ENCODE peak calls at places on chromosome X, in nine cellular contexts. One of them, this sample, is unnamed. For H3K27me3, the result is how much of the 10 kb centered on the place peaks cover.

GRCh38 chrX:141278306-141278705 is 36.0 kb upstream of the SPANXC start:
- DNase-seq in MG63: no peak
- DNase-seq in tibial nerve: no peak
- DNase-seq in Panc1: no peak
- DNase-seq in neural progenitor cell: peak
- DNase-seq in GM06990: no peak
- DNase-seq in uterus: no peak
- DNase-seq in transverse colon: no peak
- DNase-seq in GM23338: peak
- DNase-seq in this sample: no peak

GRCh38 chrX:65697915-65698796 is 30.7 kb downstream of the MSN start:
- DNase-seq in neural progenitor cell: no peak
- DNase-seq in MG63: no peak
- DNase-seq in Panc1: no peak
- DNase-seq in GM06990: peak
- DNase-seq in uterus: no peak
- DNase-seq in GM23338: peak
- DNase-seq in transverse colon: peak
- DNase-seq in tibial nerve: peak
- DNase-seq in this sample: no peak

GRCh38 chrX:71859637-71860036 is 51.0 kb upstream of the NHSL2 start:
- DNase-seq in GM23338: peak
- DNase-seq in tibial nerve: no peak
- DNase-seq in Panc1: peak
- DNase-seq in neural progenitor cell: peak
- DNase-seq in GM06990: no peak
- DNase-seq in MG63: no peak
- DNase-seq in uterus: no peak
- DNase-seq in transverse colon: no peak
- DNase-seq in this sample: no peak

GRCh38 chrX:109783712-109784109 is 50.7 kb upstream of the ACSL4 start:
- DNase-seq in GM23338: no peak
- DNase-seq in transverse colon: no peak
- DNase-seq in neural progenitor cell: no peak
- DNase-seq in MG63: no peak
- DNase-seq in uterus: no peak
- DNase-seq in GM06990: no peak
- DNase-seq in Panc1: no peak
- DNase-seq in tibial nerve: no peak
- DNase-seq in this sample: no peak

GRCh38 chrX:3219667-3220066 is 126.8 kb downstream of the MXRA5 start:
- DNase-seq in Panc1: no peak
- DNase-seq in GM23338: no peak
- DNase-seq in transverse colon: no peak
- DNase-seq in MG63: no peak
- DNase-seq in neural progenitor cell: no peak
- DNase-seq in GM06990: no peak
- DNase-seq in tibial nerve: no peak
- DNase-seq in uterus: no peak
- DNase-seq in this sample: no peak

GRCh38 chrX:70508296-70508911 is 63.8 kb downstream of the DLG3 start:
- DNase-seq in Panc1: no peak
- DNase-seq in uterus: no peak
- DNase-seq in GM23338: no peak
- DNase-seq in neural progenitor cell: peak
- DNase-seq in transverse colon: no peak
- DNase-seq in tibial nerve: no peak
- DNase-seq in MG63: peak
- DNase-seq in GM06990: no peak
- DNase-seq in this sample: no peak

GRCh38 chrX:6120329-6120728 is 108.3 kb downstream of the NLGN4X start:
- DNase-seq in tibial nerve: no peak
- DNase-seq in GM23338: no peak
- DNase-seq in neural progenitor cell: peak
- DNase-seq in Panc1: no peak
- DNase-seq in uterus: no peak
- DNase-seq in GM06990: no peak
- DNase-seq in MG63: no peak
- DNase-seq in transverse colon: no peak
- DNase-seq in this sample: no peak

GRCh38 chrX:69103539-69103938 is 61.7 kb downstream of the PJA1 start:
- DNase-seq in neural progenitor cell: no peak
- DNase-seq in tibial nerve: no peak
- DNase-seq in uterus: no peak
- DNase-seq in MG63: no peak
- DNase-seq in GM23338: no peak
- DNase-seq in GM06990: no peak
- DNase-seq in transverse colon: no peak
- DNase-seq in Panc1: no peak
- DNase-seq in this sample: no peak

GRCh38 chrX:51336584-51336983 is 4.0 kb downstream of the NUDT10 start:
- DNase-seq in Panc1: no peak
- DNase-seq in uterus: no peak
- DNase-seq in GM23338: peak
- DNase-seq in GM06990: peak
- DNase-seq in neural progenitor cell: peak
- DNase-seq in MG63: no peak
- DNase-seq in transverse colon: no peak
- DNase-seq in tibial nerve: no peak
- DNase-seq in this sample: no peak

GRCh38 chrX:29890004-29890403 is 325.4 kb upstream of the MAGEB2 start:
- DNase-seq in tibial nerve: no peak
- DNase-seq in neural progenitor cell: peak
- DNase-seq in MG63: no peak
- DNase-seq in uterus: no peak
- DNase-seq in transverse colon: no peak
- DNase-seq in GM23338: no peak
- DNase-seq in Panc1: no peak
- DNase-seq in GM06990: no peak
- DNase-seq in this sample: no peak

GRCh38 chrX:22025751-22026150 is 6.4 kb upstream of the PHEX start:
- DNase-seq in tibial nerve: no peak
- DNase-seq in Panc1: no peak
- DNase-seq in MG63: no peak
- DNase-seq in transverse colon: no peak
- DNase-seq in GM23338: no peak
- DNase-seq in GM06990: no peak
- DNase-seq in uterus: no peak
- DNase-seq in neural progenitor cell: no peak
- DNase-seq in this sample: no peak

GRCh38 chrX:111386884-111387283 is 25.1 kb downstream of the DCX start:
- DNase-seq in GM06990: no peak
- DNase-seq in Panc1: no peak
- DNase-seq in GM23338: no peak
- DNase-seq in neural progenitor cell: no peak
- DNase-seq in MG63: no peak
- DNase-seq in tibial nerve: no peak
- DNase-seq in uterus: no peak
- DNase-seq in transverse colon: no peak
- DNase-seq in this sample: no peak

GRCh38 chrX:17266171-17266570 is 108.8 kb upstream of the NHS start:
- DNase-seq in uterus: no peak
- DNase-seq in GM23338: no peak
- DNase-seq in MG63: no peak
- DNase-seq in neural progenitor cell: no peak
- DNase-seq in Panc1: no peak
- DNase-seq in GM06990: no peak
- DNase-seq in transverse colon: no peak
- DNase-seq in tibial nerve: no peak
- DNase-seq in this sample: no peak

GRCh38 chrX:77160301-77160700 is 286.9 kb upstream of the FGF16 start:
- DNase-seq in neural progenitor cell: peak
- DNase-seq in MG63: no peak
- DNase-seq in GM23338: peak
- DNase-seq in tibial nerve: no peak
- DNase-seq in transverse colon: no peak
- DNase-seq in GM06990: peak
- DNase-seq in Panc1: no peak
- DNase-seq in uterus: no peak
- DNase-seq in this sample: no peak

DNA sequence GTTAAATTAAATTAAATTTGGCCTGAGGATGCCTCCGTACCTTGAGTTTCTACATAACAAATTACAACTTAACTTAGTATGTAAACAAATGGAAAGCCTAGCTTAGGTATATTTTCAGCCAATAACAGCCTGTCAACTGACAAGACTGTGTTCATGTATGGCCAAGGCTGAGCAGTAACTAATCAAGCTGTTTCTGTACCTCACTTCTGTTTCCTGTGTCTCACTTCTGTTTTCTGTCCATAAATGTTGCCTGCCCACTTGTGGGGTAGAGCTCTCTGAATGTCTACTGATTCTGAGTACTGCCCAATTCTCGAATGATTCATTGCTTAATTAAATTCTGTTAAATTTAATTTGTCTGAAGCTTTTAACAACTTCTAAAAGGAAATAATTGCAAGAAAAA is 445.2 kb downstream of the PCDH11X start:
- DNase-seq in MG63: no peak
- DNase-seq in neural progenitor cell: no peak
- DNase-seq in transverse colon: no peak
- DNase-seq in GM23338: no peak
- DNase-seq in uterus: no peak
- DNase-seq in Panc1: no peak
- DNase-seq in GM06990: no peak
- DNase-seq in tibial nerve: no peak
- DNase-seq in this sample: no peak
- H3K27me3 ChIP-seq in MG63: under half
- H3K27me3 ChIP-seq in neural progenitor cell: under half
- H3K27me3 ChIP-seq in transverse colon: under half
- H3K27me3 ChIP-seq in GM23338: under half
- H3K27me3 ChIP-seq in uterus: under half
- H3K27me3 ChIP-seq in Panc1: under half
- H3K27me3 ChIP-seq in GM06990: under half
- H3K27me3 ChIP-seq in tibial nerve: under half
- H3K27me3 ChIP-seq in this sample: under half

DNA sequence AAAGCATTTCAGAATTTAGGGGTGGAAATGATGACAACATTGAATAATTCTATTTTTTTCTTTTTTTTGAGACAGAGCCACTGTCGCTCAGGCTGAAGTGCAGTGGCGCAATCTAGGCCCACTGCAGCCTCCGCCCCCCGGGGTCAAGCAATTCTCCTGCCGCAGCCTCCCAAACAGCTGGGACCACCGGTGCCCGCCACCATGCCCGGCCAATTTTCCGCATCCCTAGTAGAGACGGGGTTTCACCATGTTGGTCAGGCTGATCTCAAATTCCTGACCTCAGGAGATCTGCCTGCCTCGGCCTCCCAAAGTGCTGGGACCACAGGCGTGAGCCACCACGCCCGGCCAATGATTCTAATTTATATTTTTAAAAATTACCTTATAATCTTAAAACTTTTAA is 7.2 kb downstream of the NBDY start:
- DNase-seq in uterus: no peak
- DNase-seq in neural progenitor cell: no peak
- DNase-seq in MG63: no peak
- DNase-seq in tibial nerve: no peak
- DNase-seq in transverse colon: no peak
- DNase-seq in Panc1: no peak
- DNase-seq in GM23338: no peak
- DNase-seq in GM06990: no peak
- DNase-seq in this sample: no peak
- H3K27me3 ChIP-seq in uterus: under half
- H3K27me3 ChIP-seq in neural progenitor cell: under half
- H3K27me3 ChIP-seq in MG63: under half
- H3K27me3 ChIP-seq in tibial nerve: under half
- H3K27me3 ChIP-seq in transverse colon: under half
- H3K27me3 ChIP-seq in Panc1: under half
- H3K27me3 ChIP-seq in GM23338: under half
- H3K27me3 ChIP-seq in GM06990: under half
- H3K27me3 ChIP-seq in this sample: under half

DNA sequence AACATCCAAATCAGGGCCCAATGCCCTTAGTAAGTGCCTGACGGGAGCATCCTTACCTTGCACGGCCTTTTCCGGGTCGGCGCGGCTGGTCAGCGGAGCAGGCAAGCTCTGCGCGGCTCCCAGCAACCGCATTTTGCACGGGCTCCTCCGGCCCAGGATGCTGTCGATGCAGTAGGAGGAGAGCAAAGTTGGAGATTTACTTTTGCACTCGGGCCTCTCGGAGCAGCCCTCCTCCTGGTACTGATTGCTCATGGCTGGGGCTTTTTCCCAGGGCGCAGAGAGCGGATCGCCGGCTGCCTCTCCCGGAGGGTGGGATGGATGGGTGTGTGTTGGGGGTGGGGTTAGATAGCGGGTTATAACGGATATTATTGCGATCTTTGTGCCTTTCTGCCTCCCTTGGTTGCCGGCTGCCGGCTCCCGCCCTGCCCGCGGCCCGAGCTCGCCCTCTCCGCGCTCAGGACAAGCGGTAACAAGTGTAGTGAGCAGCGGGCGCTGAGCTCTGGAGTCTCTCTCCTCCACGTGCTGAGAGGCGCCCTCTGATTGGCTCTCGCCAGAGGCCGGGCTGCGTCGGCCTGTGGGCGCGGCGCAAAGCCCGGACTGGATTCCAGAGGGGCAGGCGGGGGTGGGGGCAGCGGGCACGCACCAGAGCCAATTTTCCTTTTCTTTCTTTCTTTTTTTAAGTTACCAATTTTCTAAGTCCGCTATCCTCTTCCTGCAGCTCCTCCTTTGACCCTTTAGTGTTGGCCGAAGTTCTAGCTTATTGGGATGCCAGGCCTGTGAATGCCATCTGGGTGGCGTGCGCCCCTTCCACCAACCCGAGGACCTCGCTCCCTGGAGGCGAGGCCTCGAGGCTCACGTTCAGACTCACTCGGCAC is at the start of gene ARX:
- DNase-seq in uterus: no peak
- DNase-seq in GM23338: peak
- DNase-seq in neural progenitor cell: peak
- DNase-seq in MG63: no peak
- DNase-seq in Panc1: no peak
- DNase-seq in transverse colon: peak
- DNase-seq in GM06990: peak
- DNase-seq in tibial nerve: no peak
- DNase-seq in this sample: peak
- H3K27me3 ChIP-seq in uterus: under half
- H3K27me3 ChIP-seq in GM23338: half or more
- H3K27me3 ChIP-seq in neural progenitor cell: half or more
- H3K27me3 ChIP-seq in MG63: under half
- H3K27me3 ChIP-seq in Panc1: under half
- H3K27me3 ChIP-seq in transverse colon: half or more
- H3K27me3 ChIP-seq in GM06990: under half
- H3K27me3 ChIP-seq in tibial nerve: under half
- H3K27me3 ChIP-seq in this sample: half or more

DNA sequence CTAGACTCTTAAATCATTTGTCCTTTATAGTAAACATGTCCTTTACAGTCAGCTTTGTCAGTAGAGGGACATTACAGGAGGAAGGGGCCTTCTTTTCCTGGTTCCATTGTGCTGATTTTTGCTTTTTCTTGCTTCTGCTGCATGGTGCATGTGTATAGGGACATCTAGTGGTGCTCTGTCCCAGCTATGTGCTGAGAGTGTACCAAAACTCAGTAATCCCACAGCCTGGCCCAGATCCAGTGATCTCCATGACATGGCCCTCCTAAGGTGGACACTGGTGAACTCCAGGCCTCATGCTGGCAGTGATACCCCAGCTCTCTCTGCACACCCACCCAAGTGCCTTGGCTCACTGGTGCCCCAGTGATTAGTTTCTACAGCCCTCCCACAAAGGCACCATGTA is 45.2 kb downstream of the MAGEB17 start:
- DNase-seq in GM23338: peak
- DNase-seq in GM06990: no peak
- DNase-seq in MG63: no peak
- DNase-seq in neural progenitor cell: peak
- DNase-seq in transverse colon: no peak
- DNase-seq in uterus: no peak
- DNase-seq in tibial nerve: no peak
- DNase-seq in Panc1: no peak
- DNase-seq in this sample: no peak
- H3K27me3 ChIP-seq in GM23338: under half
- H3K27me3 ChIP-seq in GM06990: under half
- H3K27me3 ChIP-seq in MG63: under half
- H3K27me3 ChIP-seq in neural progenitor cell: under half
- H3K27me3 ChIP-seq in transverse colon: under half
- H3K27me3 ChIP-seq in uterus: under half
- H3K27me3 ChIP-seq in tibial nerve: under half
- H3K27me3 ChIP-seq in Panc1: under half
- H3K27me3 ChIP-seq in this sample: under half

This sample was measured in AG04450.